ENCODE peak calls at places on chromosomes 16 and 17, in four cellular contexts. P, E, M and C are unnamed samples.

GRCh38 chr17:41002814-41003213 is 3.1 kb upstream of the KRTAP3-2 start:
- DNase-seq in M (no peak), P (peak; percentile 67), E (no peak), C (no peak)

GRCh38 chr16:48284772-48285409 is 37.6 kb upstream of the ABCC11 start:
- DNase-seq in M (no peak), E (no peak), P (no peak), C (no peak)

GRCh38 chr17:3039748-3040147 is 23.7 kb downstream of the OR1D5 start:
- DNase-seq in P (no peak), E (no peak), M (no peak), C (no peak)

GRCh38 chr17:17386143-17386800 is 83.1 kb downstream of the NT5M start:
- DNase-seq in E (no peak), P (no peak), M (no peak), C (peak; percentile 69)

GRCh38 chr16:3748307-3748706 is 31.0 kb upstream of the TRAP1 start:
- DNase-seq in M (no peak), E (no peak), P (no peak), C (no peak)

GRCh38 chr17:57257213-57257873 is 1.0 kb downstream of the MSI2 start:
- DNase-seq in E (peak; percentile 44), P (no peak), M (no peak), C (no peak)

GRCh38 chr16:49158029-49158642 is 123.5 kb downstream of the CBLN1 start:
- DNase-seq in M (no peak), E (peak; percentile 1), P (peak; percentile 41), C (no peak)

GRCh38 chr16:50563989-50564388 is 15.8 kb downstream of the NKD1 start:
- DNase-seq in M (no peak), P (no peak), E (no peak), C (no peak)

GRCh38 chr17:28404812-28405570 is 1.0 kb downstream of the SLC46A1 start:
- DNase-seq in M (no peak), E (peak; percentile 66), P (no peak), C (no peak)

GRCh38 chr16:56620311-56620897 is 5.2 kb upstream of the MT1E start:
- DNase-seq in P (no peak), E (no peak), M (no peak), C (no peak)

GRCh38 chr16:77896357-77896972 is 108.1 kb downstream of the VAT1L start:
- DNase-seq in P (no peak), M (no peak), E (peak; percentile 20), C (no peak)

GRCh38 chr16:78292726-78293380 is 193.4 kb downstream of the WWOX start:
- DNase-seq in P (no peak), M (no peak), E (no peak), C (no peak)

GRCh38 chr16:66511615-66512500 is 38.1 kb downstream of the TK2 start:
- DNase-seq in M (no peak), E (peak; percentile 67), P (peak; percentile 71), C (no peak)

GRCh38 chr16:272633-273546 is 2.9 kb downstream of the RGS11 start:
- DNase-seq in P (no peak), M (no peak), E (no peak), C (no peak)

GRCh38 chr17:37774508-37774907 is 29.6 kb upstream of the HNF1B start:
- DNase-seq in P (no peak), M (no peak), E (no peak), C (no peak)

GRCh38 chr16:57380671-57381462 is 8.6 kb downstream of the CX3CL1 start:
- DNase-seq in E (peak; percentile 45), P (no peak), M (no peak), C (peak; percentile 73)

GRCh38 chr16:75260856-75261589 is 9.6 kb upstream of the BCAR1 start:
- DNase-seq in M (no peak), P (no peak), E (no peak), C (no peak)

GRCh38 chr17:588519-588918 is 126.1 kb downstream of the VPS53 start:
- DNase-seq in E (peak; percentile 52), P (no peak), M (no peak), C (peak; percentile 68)

GRCh38 chr16:57147381-57148191 is 38.3 kb downstream of the PSME3IP1 start:
- DNase-seq in M (peak; percentile 67), E (peak; percentile 11), P (no peak), C (no peak)

GRCh38 chr17:61405686-61406542 is 6.3 kb downstream of the TBX2 start:
- DNase-seq in M (no peak), P (no peak), E (no peak), C (no peak)

GRCh38 chr17:17935321-17936271 is 36.6 kb downstream of the TOM1L2 start:
- DNase-seq in P (peak; percentile 68), E (peak; percentile 78), M (peak; percentile 87), C (peak; percentile 47)

GRCh38 chr17:565506-565905 is 149.1 kb downstream of the VPS53 start:
- DNase-seq in E (no peak), P (no peak), M (no peak), C (no peak)

GRCh38 chr16:8972843-8973586 is 9.3 kb upstream of the USP7 start:
- DNase-seq in M (peak; percentile 55), P (no peak), E (no peak), C (no peak)

GRCh38 chr17:31405941-31406371 is 14.5 kb downstream of the RAB11FIP4 start:
- DNase-seq in P (no peak), E (no peak), M (no peak), C (no peak)

GRCh38 chr17:35752945-35753764 is at the start of gene GAS2L2:
- DNase-seq in P (no peak), M (no peak), E (no peak), C (peak; percentile 64)

GRCh38 chr17:38797091-38797490 is 2.3 kb downstream of the PIP4K2B start:
- DNase-seq in E (no peak), M (no peak), P (peak; percentile 66), C (no peak)

GRCh38 chr17:38797828-38798227 is 1.5 kb downstream of the PIP4K2B start:
- DNase-seq in P (no peak), M (no peak), E (no peak), C (no peak)

GRCh38 chr17:38798614-38799500 is 499 bp downstream of the PIP4K2B start:
- DNase-seq in E (peak; percentile 60), P (peak; percentile 43), M (no peak), C (peak; percentile 82)

GRCh38 chr17:38794221-38794620 is 5.1 kb downstream of the PIP4K2B start:
- DNase-seq in E (no peak), P (no peak), M (no peak), C (no peak)

GRCh38 chr17:38796451-38796850 is 2.9 kb downstream of the PIP4K2B start:
- DNase-seq in E (no peak), P (no peak), M (no peak), C (no peak)
- H3K4me3 ChIP-seq in E (no peak overlapping the region), P (no peak overlapping the region), M (no peak overlapping the region), C (no peak overlapping the region)

GRCh38 chr16:86571197-86571915 is 4.7 kb downstream of the FOXC2 start:
- DNase-seq in E (no peak), P (no peak), M (no peak), C (no peak)
- H3K4me3 ChIP-seq in E (peak overlapping the region; percentile 54), P (no peak overlapping the region), M (peak overlapping the region; percentile 83), C (peak overlapping the region; percentile 3)

DNA sequence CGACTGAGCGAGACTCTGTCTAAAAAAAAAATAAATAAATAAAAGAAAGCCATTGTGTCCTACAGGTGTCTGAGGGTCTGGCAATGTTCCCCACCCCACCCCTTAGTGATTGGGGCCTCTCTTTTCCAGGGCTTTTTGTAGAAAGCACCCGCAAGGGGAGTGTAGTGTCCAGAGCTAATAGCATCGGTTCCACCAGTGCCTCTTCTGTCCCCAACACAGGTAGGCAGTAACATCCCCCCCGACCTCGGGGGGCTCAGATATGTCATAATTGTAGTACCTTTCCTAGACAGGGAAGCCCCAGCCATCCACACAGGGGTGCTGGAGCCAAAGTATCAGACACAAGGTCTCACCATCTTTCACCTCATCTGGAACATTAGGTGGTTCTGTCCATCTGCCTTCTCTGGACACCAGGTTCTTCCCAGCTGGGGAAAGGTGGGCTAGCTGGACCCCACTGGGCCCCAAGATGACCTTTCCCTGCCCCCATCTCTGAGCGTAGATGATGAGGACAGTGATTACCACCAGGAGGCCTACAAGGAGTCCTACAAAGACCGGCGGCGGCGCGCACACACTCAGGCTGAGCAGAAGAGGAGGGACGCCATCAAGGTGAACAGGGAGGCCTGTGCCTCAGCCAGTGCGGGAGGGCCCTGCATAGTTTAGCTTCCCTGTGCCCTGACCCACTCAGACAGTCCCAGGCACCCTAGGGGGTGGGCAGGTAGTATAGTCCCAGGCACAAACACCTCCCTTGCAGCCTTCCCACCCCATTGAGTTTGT is 1.6 kb downstream of the MLX start:
- DNase-seq in P (no peak), M (no peak), E (no peak), C (no peak)
- H3K4me3 ChIP-seq in P (no peak overlapping the region), M (no peak overlapping the region), E (no peak overlapping the region), C (no peak overlapping the region)

DNA sequence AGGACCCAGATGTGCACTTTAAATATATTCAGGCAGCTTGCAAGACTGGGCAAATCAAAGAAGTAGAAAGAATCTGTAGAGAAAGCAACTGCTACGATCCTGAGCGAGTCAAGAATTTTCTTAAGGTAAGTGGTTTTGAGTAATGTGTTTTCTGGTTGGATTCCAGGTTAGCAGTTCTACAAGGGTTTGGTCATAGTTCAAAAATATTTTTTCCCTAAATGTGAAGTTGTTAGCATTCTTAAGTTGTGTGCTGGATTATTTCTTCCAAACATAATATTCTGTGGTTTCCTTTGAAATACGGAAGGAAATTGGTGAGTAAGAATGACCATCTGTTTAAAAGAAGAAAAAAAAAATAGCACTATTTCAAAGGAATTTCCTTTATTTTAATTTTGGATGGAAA is 38.4 kb downstream of the PTRH2 start:
- DNase-seq in P (peak; percentile 81), E (no peak), M (peak; percentile 96), C (no peak)
- H3K4me3 ChIP-seq in P (no peak overlapping the region), E (no peak overlapping the region), M (no peak overlapping the region), C (no peak overlapping the region)